ENCODE peak calls at places on chromosomes 1 and 21, in six cellular contexts. M, W, Q, D, C and L are unnamed samples.

GRCh38 chr1:155093938-155094621 is 15.4 kb downstream of the EFNA3 start:
- DNase-seq in C (peak), M (no peak), D (peak), W (peak), Q (no peak), L (peak)

GRCh38 chr1:1665815-1666251 is 7.0 kb upstream of the CDK11B start:
- DNase-seq in Q (no peak), W (no peak), D (no peak), M (peak), C (peak), L (no peak)

GRCh38 chr21:37788503-37788902 is 127.8 kb downstream of the KCNJ6 start:
- DNase-seq in Q (no peak), W (peak), D (no peak), C (no peak), M (no peak), L (no peak)

GRCh38 chr1:94327001-94327685 is 89.8 kb upstream of the ARHGAP29 start:
- DNase-seq in Q (no peak), D (peak), M (peak), C (peak), W (no peak), L (peak)

GRCh38 chr1:160068231-160068630 is 1.7 kb downstream of the KCNJ10 start:
- DNase-seq in M (no peak), D (no peak), W (no peak), C (no peak), Q (no peak), L (no peak)

GRCh38 chr1:7859406-7859805 is 6.5 kb upstream of the UTS2 start:
- DNase-seq in M (no peak), Q (no peak), D (no peak), C (no peak), W (no peak), L (no peak)

GRCh38 chr1:12052997-12053686 is 10.0 kb upstream of the TNFRSF8 start:
- DNase-seq in M (no peak), Q (no peak), W (no peak), C (no peak), D (no peak), L (no peak)

GRCh38 chr21:43939443-43940328 is 72.4 kb upstream of the TRAPPC10 start:
- DNase-seq in D (no peak), C (no peak), W (no peak), M (no peak), Q (no peak), L (no peak)

GRCh38 chr1:205525495-205526285 is 21.2 kb downstream of the CDK18 start:
- DNase-seq in Q (no peak), M (no peak), W (no peak), C (no peak), D (no peak), L (no peak)

GRCh38 chr21:30340714-30341573 is 3.5 kb upstream of the KRTAP27-1 start:
- DNase-seq in D (peak), M (peak), Q (no peak), C (no peak), W (peak), L (peak)

GRCh38 chr1:110538082-110538481 is 19.1 kb upstream of the KCNA10 start:
- DNase-seq in Q (no peak), D (no peak), C (no peak), M (no peak), W (no peak), L (no peak)

GRCh38 chr1:107835151-107835670 is 129.8 kb downstream of the VAV3 start:
- DNase-seq in Q (no peak), D (no peak), C (no peak), W (no peak), M (no peak), L (no peak)

GRCh38 chr1:226938903-226939438 is 1.1 kb upstream of the COQ8A start:
- DNase-seq in C (no peak), W (peak), D (no peak), M (no peak), Q (no peak), L (peak)

GRCh38 chr1:13751985-13752384 is 52.0 kb downstream of the PRDM2 start:
- DNase-seq in C (no peak), M (no peak), W (no peak), Q (no peak), D (no peak), L (no peak)

GRCh38 chr1:48202030-48202752 is 20.3 kb upstream of the SLC5A9 start:
- DNase-seq in W (peak), Q (peak), C (no peak), M (peak), D (peak), L (peak)

GRCh38 chr1:245765241-245766000 is 610.6 kb downstream of the KIF26B start:
- DNase-seq in Q (peak), C (no peak), D (no peak), W (no peak), M (no peak), L (peak)

GRCh38 chr1:67261646-67262045 is 46.0 kb upstream of the IL12RB2 start:
- DNase-seq in W (no peak), C (no peak), Q (no peak), M (no peak), D (no peak), L (no peak)

GRCh38 chr1:162690672-162691434 is 58.6 kb downstream of the DDR2 start:
- DNase-seq in C (peak), M (no peak), D (peak), Q (no peak), W (no peak), L (peak)

GRCh38 chr1:1153874-1154273 is 19.8 kb upstream of the TTLL10 start:
- DNase-seq in C (no peak), W (no peak), M (no peak), Q (no peak), D (no peak), L (peak)

GRCh38 chr1:210132582-210132981 is 100.0 kb upstream of the SERTAD4 start:
- DNase-seq in W (peak), M (no peak), D (peak), Q (peak), C (no peak), L (peak)

GRCh38 chr1:117048431-117049133 is 11.5 kb upstream of the TTF2 start:
- DNase-seq in Q (no peak), M (no peak), W (no peak), C (no peak), D (no peak), L (no peak)

GRCh38 chr1:117049857-117050256 is 10.3 kb upstream of the TTF2 start:
- DNase-seq in C (no peak), D (no peak), M (no peak), Q (no peak), W (no peak), L (no peak)

GRCh38 chr1:117054068-117054467 is 6.1 kb upstream of the TTF2 start:
- DNase-seq in Q (no peak), W (no peak), M (no peak), D (no peak), C (no peak), L (no peak)

GRCh38 chr1:117047271-117047670 is 12.9 kb upstream of the TTF2 start:
- DNase-seq in D (no peak), W (no peak), M (no peak), C (no peak), Q (no peak), L (no peak)

GRCh38 chr1:117051224-117052064 is 8.7 kb upstream of the TTF2 start:
- DNase-seq in W (no peak), D (no peak), C (no peak), M (peak), Q (no peak), L (no peak)
- H3K4me3 ChIP-seq in W (no peak), D (no peak), C (peak), M (peak), Q (no peak), L (peak)

GRCh38 chr1:145886811-145887210 is 1.1 kb upstream of the ANKRD35 start:
- DNase-seq in W (no peak), C (no peak), Q (no peak), D (no peak), M (no peak), L (no peak)
- H3K4me3 ChIP-seq in W (no peak), C (no peak), Q (no peak), D (no peak), M (no peak), L (no peak)

DNA sequence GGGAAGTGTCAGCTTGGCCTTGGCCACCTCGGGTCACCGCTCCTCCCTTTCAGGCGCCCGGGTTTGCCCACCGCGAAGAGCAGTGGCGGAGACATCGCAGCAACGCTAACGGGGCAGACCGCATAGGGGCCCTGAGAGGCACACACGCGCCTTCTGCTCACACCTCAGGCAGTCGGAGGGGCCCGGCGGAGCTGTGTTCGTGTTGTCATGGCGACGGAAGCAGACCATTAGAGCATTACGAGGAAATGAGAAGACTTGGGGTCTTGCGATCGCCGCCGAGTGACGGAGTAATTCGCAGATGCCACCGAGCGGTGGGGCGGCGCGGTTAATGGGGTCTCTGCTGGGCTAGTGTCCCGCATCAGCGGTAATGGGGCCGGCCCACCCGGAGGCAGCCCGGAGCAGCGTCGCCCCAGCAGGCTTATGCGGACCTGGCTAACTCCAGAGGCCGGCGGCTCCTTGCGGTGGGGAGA is 144.1 kb downstream of the TNR start:
- DNase-seq in W (no peak), C (no peak), D (peak), Q (peak), M (no peak), L (no peak)
- H3K4me3 ChIP-seq in W (no peak), C (no peak), D (peak), Q (peak), M (no peak), L (no peak)

GRCh38 chr1:206922524-206922923 is 783 bp upstream of the FCMR start:
- DNase-seq in C (peak), D (no peak), M (no peak), Q (no peak), W (peak), L (no peak)
- H3K4me3 ChIP-seq in C (no peak), D (no peak), M (no peak), Q (no peak), W (peak), L (no peak)

GRCh38 chr1:237050185-237050584 is 8.2 kb downstream of the RYR2 start:
- DNase-seq in Q (no peak), D (no peak), M (no peak), W (no peak), C (no peak), L (no peak)

GRCh38 chr1:237045278-237046016 is 3.5 kb downstream of the RYR2 start:
- DNase-seq in D (peak), M (no peak), W (no peak), C (no peak), Q (no peak), L (no peak)

GRCh38 chr1:237050915-237051314 is 8.9 kb downstream of the RYR2 start:
- DNase-seq in W (no peak), Q (no peak), M (no peak), D (no peak), C (no peak), L (no peak)

GRCh38 chr1:237043846-237044636 is 2.1 kb downstream of the RYR2 start:
- DNase-seq in W (no peak), M (no peak), C (no peak), Q (no peak), D (peak), L (no peak)

DNA sequence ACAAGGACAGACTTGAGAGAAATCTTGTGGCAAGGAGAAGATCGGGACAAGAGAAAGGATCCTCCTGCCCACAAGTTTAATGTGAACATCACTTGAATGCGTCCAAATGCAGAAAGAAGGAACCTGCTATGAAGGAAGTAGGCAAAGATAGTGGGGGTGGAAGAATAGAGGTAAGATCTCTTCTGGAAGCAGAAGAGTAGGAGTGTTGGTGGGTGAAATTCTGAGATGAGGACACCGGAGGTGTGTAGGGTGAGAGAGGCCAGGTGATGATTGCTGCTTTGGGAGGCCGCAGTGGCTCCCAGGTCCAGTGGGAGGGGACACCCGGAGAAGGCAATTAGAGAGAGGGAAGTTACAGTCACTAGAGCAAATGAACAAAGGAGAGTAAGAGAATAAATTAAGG is 6.8 kb downstream of the RYR2 start:
- DNase-seq in D (no peak), Q (no peak), W (no peak), M (no peak), C (no peak), L (no peak)
- H3K4me3 ChIP-seq in D (no peak), Q (no peak), W (no peak), M (no peak), C (no peak), L (no peak)

GRCh38 chr1:184882649-184883303 is 91.5 kb downstream of the NIBAN1 start:
- DNase-seq in W (no peak), M (peak), Q (no peak), C (no peak), D (no peak), L (no peak)

GRCh38 chr1:184879876-184880275 is 94.4 kb downstream of the NIBAN1 start:
- DNase-seq in W (no peak), C (no peak), Q (no peak), D (no peak), M (no peak), L (no peak)

GRCh38 chr1:184878602-184879001 is 95.7 kb downstream of the NIBAN1 start:
- DNase-seq in C (no peak), Q (no peak), D (no peak), W (no peak), M (no peak), L (no peak)

GRCh38 chr1:184881941-184882648 is 92.2 kb downstream of the NIBAN1 start:
- DNase-seq in M (no peak), Q (no peak), W (no peak), D (no peak), C (no peak), L (no peak)

DNA sequence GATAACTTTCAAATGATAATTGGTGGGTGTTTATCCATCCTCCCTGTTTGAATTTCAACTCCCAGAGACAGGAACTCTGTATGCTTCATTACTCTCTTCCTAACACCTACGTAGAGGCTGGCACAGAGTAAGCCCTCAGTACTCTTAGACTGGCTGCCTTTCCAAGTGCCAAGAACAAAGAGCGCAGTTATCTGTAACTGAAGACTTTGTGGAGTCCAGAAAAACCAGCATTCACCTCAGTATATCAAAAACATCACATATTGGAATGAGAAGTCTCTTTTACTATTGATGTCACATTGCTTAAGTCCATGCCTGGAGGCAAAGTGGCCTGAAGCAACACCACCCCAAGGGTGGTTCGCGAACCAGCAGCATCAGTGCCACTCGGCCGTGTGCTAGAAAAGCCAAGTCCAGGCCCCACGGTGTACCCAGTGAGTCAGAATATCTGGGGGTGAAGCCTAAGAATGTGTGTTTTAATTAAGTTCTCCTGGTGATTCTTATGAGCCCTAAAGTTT is 90.9 kb downstream of the NIBAN1 start:
- DNase-seq in Q (no peak), M (no peak), D (no peak), W (no peak), C (peak), L (no peak)
- H3K4me3 ChIP-seq in Q (no peak), M (no peak), D (no peak), W (no peak), C (no peak), L (no peak)

DNA sequence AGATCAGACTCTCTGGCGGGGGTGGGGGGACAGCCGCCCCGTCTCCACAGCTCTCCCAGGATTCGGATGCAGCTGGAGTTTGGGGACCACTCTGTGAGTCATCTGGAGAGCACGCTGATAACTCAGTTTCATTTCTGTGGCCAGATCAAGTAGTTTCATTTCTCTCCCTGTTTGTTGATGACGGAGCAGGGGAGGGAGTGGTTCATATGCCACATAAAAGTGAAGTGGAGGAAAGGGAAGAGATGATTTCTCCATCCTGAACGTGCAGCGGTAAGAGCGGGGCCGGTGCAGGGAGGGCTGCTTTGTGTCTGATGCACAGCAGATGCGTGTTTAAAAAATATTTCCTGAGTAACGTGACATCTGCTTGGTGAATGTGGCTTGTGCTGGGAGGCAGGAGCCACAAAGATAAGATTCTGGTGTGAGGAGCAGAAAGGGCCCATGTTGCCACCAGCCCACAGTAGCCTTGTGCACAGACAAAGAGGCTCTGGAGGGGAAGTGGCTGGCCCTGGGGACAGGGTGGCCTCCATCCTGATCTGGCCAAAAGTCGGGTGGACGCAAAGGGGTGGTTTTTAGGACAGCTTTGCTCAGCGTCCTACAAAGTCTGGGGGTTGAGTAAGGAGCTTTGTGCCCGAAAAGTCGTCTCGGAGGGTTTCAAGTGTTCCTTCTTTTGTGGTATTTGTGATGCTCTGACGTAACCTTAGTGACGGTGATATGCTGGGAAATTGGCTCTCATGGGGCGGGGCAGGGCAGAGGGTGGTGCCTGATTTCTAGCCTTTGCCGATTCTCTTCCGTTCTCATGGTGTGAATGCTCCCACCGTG is at the start of gene MX2:
- DNase-seq in C (peak), W (peak), D (no peak), M (peak), Q (no peak), L (peak)
- H3K4me3 ChIP-seq in C (peak), W (peak), D (no peak), M (peak), Q (no peak), L (peak)

GRCh38 chr21:45641480-45642035 is 2.0 kb upstream of the PCBP3 start:
- DNase-seq in W (no peak), M (no peak), D (no peak), C (no peak), Q (no peak), L (no peak)

GRCh38 chr21:45640888-45641479 is 2.5 kb upstream of the PCBP3 start:
- DNase-seq in D (peak), W (no peak), M (no peak), Q (no peak), C (peak), L (peak)

GRCh38 chr21:45643021-45643980 is at the start of gene PCBP3:
- DNase-seq in W (peak), M (peak), Q (peak), C (peak), D (peak), L (peak)

GRCh38 chr21:45644041-45644906 is 749 bp downstream of the PCBP3 start:
- DNase-seq in D (no peak), W (peak), Q (no peak), C (no peak), M (no peak), L (no peak)

GRCh38 chr21:45642122-45642813 is 1.3 kb upstream of the PCBP3 start:
- DNase-seq in D (peak), Q (no peak), C (peak), W (no peak), M (no peak), L (no peak)
- H3K4me3 ChIP-seq in D (peak), Q (no peak), C (no peak), W (no peak), M (peak), L (peak)

GRCh38 chr1:52343982-52344381 is 22.0 kb downstream of the CC2D1B start:
- DNase-seq in W (no peak), M (no peak), C (no peak), D (no peak), Q (no peak), L (no peak)

GRCh38 chr1:52346653-52347052 is 19.4 kb downstream of the CC2D1B start:
- DNase-seq in D (no peak), Q (no peak), M (no peak), W (no peak), C (no peak), L (no peak)

GRCh38 chr1:52348704-52349301 is 17.2 kb downstream of the CC2D1B start:
- DNase-seq in W (no peak), M (no peak), Q (no peak), D (peak), C (no peak), L (peak)

GRCh38 chr1:52341861-52342260 is 24.1 kb downstream of the CC2D1B start:
- DNase-seq in W (no peak), C (no peak), M (no peak), D (no peak), Q (no peak), L (no peak)

DNA sequence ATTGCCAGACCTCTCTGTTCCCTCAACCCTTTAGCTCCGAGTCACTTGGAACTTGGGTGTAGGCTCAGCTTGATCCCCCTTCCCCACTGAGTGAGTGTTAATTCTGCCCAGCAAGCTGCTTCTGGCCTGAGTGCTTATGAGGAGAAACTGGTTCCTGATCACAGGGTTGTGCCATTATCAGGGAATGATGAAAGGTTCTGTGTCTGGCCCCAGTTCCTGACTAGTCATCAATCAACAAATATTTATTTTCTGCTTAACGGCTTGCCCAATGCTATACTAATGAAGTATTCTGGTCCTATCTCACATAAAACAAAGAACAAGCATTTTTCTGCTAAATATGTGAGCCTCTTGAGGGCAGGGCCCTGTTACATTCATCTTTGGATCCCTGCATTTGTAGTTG is 20.8 kb downstream of the CC2D1B start:
- DNase-seq in D (no peak), C (no peak), W (no peak), M (no peak), Q (no peak), L (no peak)
- H3K4me3 ChIP-seq in D (no peak), C (no peak), W (no peak), M (no peak), Q (no peak), L (no peak)

DNA sequence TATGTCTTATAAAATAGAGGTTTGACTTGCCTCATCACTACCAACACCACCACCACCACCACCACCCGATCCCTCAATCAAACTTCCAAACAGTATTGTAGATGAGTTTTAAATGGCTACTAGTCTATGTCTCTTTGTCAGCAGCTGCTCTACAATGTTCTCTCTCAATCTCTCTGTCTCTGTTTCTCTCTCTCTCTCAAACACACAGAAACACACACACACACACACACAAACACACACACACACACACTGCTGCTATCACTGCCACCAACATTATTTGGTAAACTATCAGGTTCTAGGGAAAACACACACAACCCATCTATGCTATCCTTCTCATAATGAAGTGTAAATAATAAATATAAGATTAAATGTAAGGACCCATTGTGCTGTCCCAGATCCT is 2.4 kb downstream of the TNFSF4 start:
- DNase-seq in W (no peak), Q (no peak), M (no peak), C (no peak), D (no peak), L (no peak)
- H3K4me3 ChIP-seq in W (no peak), Q (no peak), M (no peak), C (no peak), D (no peak), L (peak)